ENCODE peak calls at places on chromosomes 6 and 20, in four cellular contexts. I is EL, N is SIG-M5, M is posterior cingulate gyrus. W is an unnamed sample.

GRCh38 chr20:43843096-43843964 is 71.3 kb upstream of the TOX2 start:
- DNase-seq in I (peak; percentile 94), N (no peak), M (no peak), W (no peak)

GRCh38 chr6:46022110-46022948 is 6.7 kb upstream of the CLIC5 start:
- DNase-seq in M (no peak), I (no peak), N (no peak), W (no peak)

GRCh38 chr6:89580997-89581666 is 57.4 kb downstream of the LYRM2 start:
- DNase-seq in M (no peak), I (no peak), N (no peak), W (no peak)

GRCh38 chr6:135901776-135902524 is 50.4 kb downstream of the PDE7B start:
- DNase-seq in I (peak; percentile 69), N (no peak), M (no peak), W (peak; percentile 14)

GRCh38 chr6:1063671-1064355 is 248.1 kb upstream of the FOXQ1 start:
- DNase-seq in M (no peak), I (peak; percentile 9), N (no peak), W (no peak)

GRCh38 chr6:10315034-10315433 is 99.8 kb downstream of the TFAP2A start:
- DNase-seq in I (no peak), M (no peak), N (no peak), W (no peak)

GRCh38 chr6:41334482-41335023 is 855 bp upstream of the NCR2 start:
- DNase-seq in N (no peak), M (no peak), I (no peak), W (no peak)

GRCh38 chr6:12813321-12813720 is 96.8 kb downstream of the PHACTR1 start:
- DNase-seq in M (no peak), I (peak; percentile 82), N (no peak), W (no peak)

GRCh38 chr20:63006611-63007471 is at the start of gene BHLHE23:
- DNase-seq in M (no peak), N (no peak), I (no peak), W (no peak)

GRCh38 chr6:122610690-122611455 is 668 bp downstream of the PKIB start:
- DNase-seq in M (peak; percentile 21), I (peak; percentile 31), N (no peak), W (no peak)

GRCh38 chr6:3644613-3645012 is 106.9 kb downstream of the PXDC1 start:
- DNase-seq in N (no peak), M (no peak), I (no peak), W (no peak)

GRCh38 chr6:99993533-99994251 is at the start of gene MCHR2:
- DNase-seq in I (peak; percentile 16), N (no peak), M (no peak), W (peak; percentile 54)

GRCh38 chr20:17021481-17021880 is 205.4 kb upstream of the PCSK2 start:
- DNase-seq in N (no peak), M (no peak), I (no peak), W (no peak)

GRCh38 chr6:10166031-10166430 is 248.8 kb downstream of the TFAP2A start:
- DNase-seq in N (no peak), I (no peak), M (no peak), W (no peak)

GRCh38 chr6:11241793-11242201 is 9.3 kb upstream of the NEDD9 start:
- DNase-seq in I (no peak), N (no peak), M (peak; percentile 67), W (peak; percentile 61)

GRCh38 chr6:47414517-47415167 is 62.9 kb upstream of the CD2AP start:
- DNase-seq in N (no peak), M (no peak), I (peak; percentile 42), W (no peak)

GRCh38 chr20:22802296-22802695 is 217.9 kb upstream of the FOXA2 start:
- DNase-seq in I (no peak), N (no peak), M (no peak), W (no peak)

GRCh38 chr20:34632870-34633452 is 43.9 kb downstream of the PIGU start:
- DNase-seq in N (no peak), M (no peak), I (no peak), W (no peak)

GRCh38 chr6:25017932-25018581 is 82.3 kb upstream of the RIPOR2 start:
- DNase-seq in M (no peak), N (peak; percentile 35), I (peak; percentile 53), W (no peak)

GRCh38 chr6:139990865-139991264 is 616.4 kb upstream of the CITED2 start:
- DNase-seq in M (no peak), N (no peak), I (no peak), W (no peak)

GRCh38 chr6:40343318-40343886 is 243.8 kb downstream of the LRFN2 start:
- DNase-seq in M (no peak), N (no peak), I (no peak), W (no peak)